ENCODE peak calls at places on chromosomes 7 and 10, in five cellular contexts. One of them, this sample, is unnamed.

GRCh38 chr10:103765168-103765567 is 90.2 kb downstream of the SH3PXD2A start:
- DNase-seq in RPMI8226: no peak
- DNase-seq in nephron progenitor cell: no peak
- DNase-seq in GM18507: no peak
- DNase-seq in GM13977: no peak
- DNase-seq in this sample: no peak

GRCh38 chr7:45649560-45650346 is 75.6 kb downstream of the ADCY1 start:
- DNase-seq in RPMI8226: no peak
- DNase-seq in nephron progenitor cell: no peak
- DNase-seq in GM18507: no peak
- DNase-seq in GM13977: no peak
- DNase-seq in this sample: no peak

GRCh38 chr7:132049462-132050304 is 493.3 kb upstream of the PODXL start:
- DNase-seq in RPMI8226: peak; percentile 61
- DNase-seq in nephron progenitor cell: peak; percentile 70
- DNase-seq in GM18507: no peak
- DNase-seq in GM13977: no peak
- DNase-seq in this sample: peak; percentile 52

GRCh38 chr10:90432891-90433290 is 424.9 kb downstream of the HTR7 start:
- DNase-seq in RPMI8226: no peak
- DNase-seq in nephron progenitor cell: no peak
- DNase-seq in GM18507: no peak
- DNase-seq in GM13977: no peak
- DNase-seq in this sample: no peak

GRCh38 chr10:5589963-5590511 is 65.3 kb downstream of the CALML3 start:
- DNase-seq in RPMI8226: peak; percentile 63
- DNase-seq in nephron progenitor cell: no peak
- DNase-seq in GM18507: no peak
- DNase-seq in GM13977: no peak
- DNase-seq in this sample: no peak

GRCh38 chr7:128063025-128063560 is 31.9 kb upstream of the LRRC4 start:
- DNase-seq in RPMI8226: no peak
- DNase-seq in nephron progenitor cell: no peak
- DNase-seq in GM18507: no peak
- DNase-seq in GM13977: no peak
- DNase-seq in this sample: no peak

GRCh38 chr7:140402178-140402835 is 1.6 kb upstream of the RAB19 start:
- DNase-seq in RPMI8226: no peak
- DNase-seq in nephron progenitor cell: no peak
- DNase-seq in GM18507: no peak
- DNase-seq in GM13977: no peak
- DNase-seq in this sample: no peak

GRCh38 chr10:6737758-6738463 is 157.8 kb upstream of the PRKCQ start:
- DNase-seq in RPMI8226: no peak
- DNase-seq in nephron progenitor cell: no peak
- DNase-seq in GM18507: no peak
- DNase-seq in GM13977: no peak
- DNase-seq in this sample: peak; percentile 27

GRCh38 chr7:46383605-46384004 is 462.5 kb upstream of the IGFBP3 start:
- DNase-seq in RPMI8226: no peak
- DNase-seq in nephron progenitor cell: no peak
- DNase-seq in GM18507: no peak
- DNase-seq in GM13977: no peak
- DNase-seq in this sample: no peak

GRCh38 chr10:111171183-111171582 is 94.4 kb downstream of the ADRA2A start:
- DNase-seq in RPMI8226: no peak
- DNase-seq in nephron progenitor cell: no peak
- DNase-seq in GM18507: no peak
- DNase-seq in GM13977: no peak
- DNase-seq in this sample: no peak

GRCh38 chr7:91264924-91265681 is 870 bp downstream of the FZD1 start:
- DNase-seq in RPMI8226: peak; percentile 76
- DNase-seq in nephron progenitor cell: peak; percentile 55
- DNase-seq in GM18507: peak; percentile 20
- DNase-seq in GM13977: peak; percentile 56
- DNase-seq in this sample: peak; percentile 46

GRCh38 chr7:98949336-98950044 is 71.2 kb downstream of the TRRAP start:
- DNase-seq in RPMI8226: no peak
- DNase-seq in nephron progenitor cell: no peak
- DNase-seq in GM18507: no peak
- DNase-seq in GM13977: no peak
- DNase-seq in this sample: no peak

GRCh38 chr10:69571618-69572158 is 1.5 kb downstream of the NEUROG3 start:
- DNase-seq in RPMI8226: no peak
- DNase-seq in nephron progenitor cell: no peak
- DNase-seq in GM18507: no peak
- DNase-seq in GM13977: no peak
- DNase-seq in this sample: no peak

GRCh38 chr10:3902809-3903410 is 117.9 kb upstream of the KLF6 start:
- DNase-seq in RPMI8226: no peak
- DNase-seq in nephron progenitor cell: no peak
- DNase-seq in GM18507: no peak
- DNase-seq in GM13977: no peak
- DNase-seq in this sample: no peak

GRCh38 chr10:14450041-14450491 is 119.3 kb upstream of the FRMD4A start:
- DNase-seq in RPMI8226: no peak
- DNase-seq in nephron progenitor cell: no peak
- DNase-seq in GM18507: no peak
- DNase-seq in GM13977: no peak
- DNase-seq in this sample: no peak

GRCh38 chr10:89738551-89739209 is 37.3 kb downstream of the KIF20B start:
- DNase-seq in RPMI8226: peak; percentile 31
- DNase-seq in nephron progenitor cell: no peak
- DNase-seq in GM18507: peak; percentile 8
- DNase-seq in GM13977: peak; percentile 49
- DNase-seq in this sample: no peak

GRCh38 chr10:72846225-72846624 is 47.3 kb upstream of the OIT3 start:
- DNase-seq in RPMI8226: no peak
- DNase-seq in nephron progenitor cell: no peak
- DNase-seq in GM18507: no peak
- DNase-seq in GM13977: no peak
- DNase-seq in this sample: no peak

GRCh38 chr7:122046402-122046801 is 97.6 kb downstream of the AASS start:
- DNase-seq in RPMI8226: no peak
- DNase-seq in nephron progenitor cell: no peak
- DNase-seq in GM18507: no peak
- DNase-seq in GM13977: no peak
- DNase-seq in this sample: no peak

GRCh38 chr7:54757711-54758110 is 1.3 kb downstream of the SEC61G start:
- DNase-seq in RPMI8226: no peak
- DNase-seq in nephron progenitor cell: no peak
- DNase-seq in GM18507: no peak
- DNase-seq in GM13977: no peak
- DNase-seq in this sample: no peak

GRCh38 chr7:41967156-41967555 is 264.3 kb upstream of the INHBA start:
- DNase-seq in RPMI8226: no peak
- DNase-seq in nephron progenitor cell: no peak
- DNase-seq in GM18507: no peak
- DNase-seq in GM13977: no peak
- DNase-seq in this sample: no peak

GRCh38 chr10:112844681-112845080 is 105.4 kb upstream of the TCF7L2 start:
- DNase-seq in RPMI8226: no peak
- DNase-seq in nephron progenitor cell: no peak
- DNase-seq in GM18507: no peak
- DNase-seq in GM13977: no peak
- DNase-seq in this sample: no peak

GRCh38 chr10:73953665-73954064 is 42.7 kb downstream of the PLAU start:
- DNase-seq in RPMI8226: no peak
- DNase-seq in nephron progenitor cell: no peak
- DNase-seq in GM18507: no peak
- DNase-seq in GM13977: no peak
- DNase-seq in this sample: no peak

GRCh38 chr10:110530131-110530831 is 32.6 kb downstream of the DUSP5 start:
- DNase-seq in RPMI8226: no peak
- DNase-seq in nephron progenitor cell: peak; percentile 74
- DNase-seq in GM18507: no peak
- DNase-seq in GM13977: no peak
- DNase-seq in this sample: peak; percentile 68

GRCh38 chr10:523925-524324 is 165.5 kb downstream of the DIP2C start:
- DNase-seq in RPMI8226: no peak
- DNase-seq in nephron progenitor cell: no peak
- DNase-seq in GM18507: no peak
- DNase-seq in GM13977: no peak
- DNase-seq in this sample: no peak

GRCh38 chr7:19001854-19002253 is 115.6 kb downstream of the TWIST1 start:
- DNase-seq in RPMI8226: no peak
- DNase-seq in nephron progenitor cell: no peak
- DNase-seq in GM18507: no peak
- DNase-seq in GM13977: no peak
- DNase-seq in this sample: no peak

GRCh38 chr7:45347804-45348203 is 190.2 kb downstream of the RAMP3 start:
- DNase-seq in RPMI8226: no peak
- DNase-seq in nephron progenitor cell: no peak
- DNase-seq in GM18507: no peak
- DNase-seq in GM13977: no peak
- DNase-seq in this sample: no peak

GRCh38 chr10:5076615-5077014 is 17.6 kb upstream of the AKR1C3 start:
- DNase-seq in RPMI8226: no peak
- DNase-seq in nephron progenitor cell: no peak
- DNase-seq in GM18507: no peak
- DNase-seq in GM13977: no peak
- DNase-seq in this sample: no peak

GRCh38 chr10:14382022-14382421 is 51.3 kb upstream of the FRMD4A start:
- DNase-seq in RPMI8226: no peak
- DNase-seq in nephron progenitor cell: no peak
- DNase-seq in GM18507: no peak
- DNase-seq in GM13977: no peak
- DNase-seq in this sample: no peak